ENCODE peak calls at places on chromosomes 16 and 17, in five cellular contexts. Z is H1, L is HepG2, E is GM12878, I is SK-N-SH. X is an unnamed sample. For H3K4me1, the result is how much of the 10 kb centered on the place peaks cover.

GRCh38 chr16:695355-696089 is 5.3 kb upstream of the WDR24 start:
- DNase-seq in I (no peak), L (no peak), E (no peak), Z (no peak), X (peak)

GRCh38 chr17:10171581-10171981 is 26.8 kb downstream of the GAS7 start:
- DNase-seq in E (no peak), I (no peak), Z (no peak), L (no peak), X (no peak)

GRCh38 chr17:29588561-29589411 is 662 bp downstream of the GIT1 start:
- DNase-seq in Z (no peak), E (no peak), I (peak), L (no peak), X (peak)

GRCh38 chr16:82917886-82918595 is 291.3 kb downstream of the CDH13 start:
- DNase-seq in Z (no peak), I (no peak), L (no peak), E (no peak), X (no peak)

GRCh38 chr16:28260193-28260592 is 32.1 kb upstream of the SBK1 start:
- DNase-seq in L (no peak), Z (no peak), E (no peak), I (no peak), X (no peak)

GRCh38 chr17:21539146-21539545 is 153.2 kb upstream of the KCNJ18 start:
- DNase-seq in E (no peak), Z (no peak), L (no peak), I (no peak), X (no peak)

GRCh38 chr16:51399908-51400670 is 249.0 kb upstream of the SALL1 start:
- DNase-seq in Z (no peak), L (no peak), I (no peak), E (no peak), X (no peak)

GRCh38 chr17:44353656-44354331 is 8.7 kb downstream of the GRN start:
- DNase-seq in I (no peak), E (no peak), Z (no peak), L (no peak), X (peak)

GRCh38 chr16:57711-58110 is 4.1 kb downstream of the SNRNP25 start:
- DNase-seq in I (no peak), E (no peak), L (no peak), Z (no peak), X (no peak)

GRCh38 chr16:50228364-50228868 is 37.9 kb upstream of the ADCY7 start:
- DNase-seq in Z (no peak), E (no peak), I (no peak), L (no peak), X (peak)

GRCh38 chr17:44981221-44981968 is 13.3 kb upstream of the C1QL1 start:
- DNase-seq in L (peak), Z (no peak), I (no peak), E (no peak), X (no peak)

GRCh38 chr17:10349403-10349802 is 23.4 kb downstream of the MYH13 start:
- DNase-seq in Z (no peak), L (no peak), I (peak), E (no peak), X (no peak)

GRCh38 chr16:24378999-24379398 is 122.9 kb downstream of the CACNG3 start:
- DNase-seq in Z (no peak), I (no peak), E (no peak), L (no peak), X (no peak)

GRCh38 chr16:1068451-1068850 is 4.1 kb upstream of the SSTR5 start:
- DNase-seq in E (no peak), I (no peak), L (no peak), Z (no peak), X (no peak)

GRCh38 chr16:86225905-86226371 is 284.4 kb upstream of the FOXF1 start:
- DNase-seq in Z (no peak), E (no peak), L (no peak), I (no peak), X (no peak)

GRCh38 chr16:86222965-86223551 is 287.3 kb upstream of the FOXF1 start:
- DNase-seq in E (no peak), L (no peak), I (no peak), Z (no peak), X (no peak)

GRCh38 chr16:86222541-86222940 is 287.8 kb upstream of the FOXF1 start:
- DNase-seq in I (no peak), E (no peak), L (no peak), Z (no peak), X (no peak)

GRCh38 chr16:86224629-86225028 is 285.7 kb upstream of the FOXF1 start:
- DNase-seq in L (no peak), Z (no peak), E (no peak), I (no peak), X (no peak)

DNA sequence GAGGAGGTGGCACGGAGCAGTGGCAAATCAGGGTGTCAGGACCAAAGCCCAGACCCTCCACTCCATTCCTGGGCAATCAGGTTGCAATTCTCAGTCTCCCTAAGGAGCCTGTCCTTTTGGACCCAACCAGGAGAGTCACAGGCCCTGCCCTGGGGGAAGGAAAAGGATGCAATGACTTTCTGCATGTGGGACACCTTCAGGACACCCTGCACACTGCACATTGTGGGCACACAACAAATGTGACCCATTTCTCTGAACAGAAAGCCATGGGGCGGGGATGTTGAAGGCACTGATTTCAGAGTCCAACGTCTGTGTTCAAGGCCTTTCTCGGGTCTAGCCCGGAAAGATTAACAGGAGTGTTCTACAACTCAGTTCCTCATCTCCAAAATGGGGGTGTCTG is 286.2 kb upstream of the FOXF1 start:
- DNase-seq in Z (no peak), I (no peak), L (no peak), E (no peak), X (no peak)
- H3K4me1 ChIP-seq in Z (under half), I (under half), L (under half), E (under half), X (under half)

GRCh38 chr17:68782829-68783228 is 172.4 kb downstream of the ABCA8 start:
- DNase-seq in I (no peak), L (no peak), Z (no peak), E (no peak), X (no peak)

GRCh38 chr17:68780561-68780960 is 174.6 kb downstream of the ABCA8 start:
- DNase-seq in E (no peak), I (no peak), Z (no peak), L (no peak), X (no peak)

GRCh38 chr17:68785565-68786486 is 169.4 kb downstream of the ABCA8 start:
- DNase-seq in E (no peak), L (no peak), Z (no peak), I (no peak), X (no peak)

GRCh38 chr17:68784431-68784830 is 170.8 kb downstream of the ABCA8 start:
- DNase-seq in I (no peak), Z (no peak), E (no peak), L (no peak), X (no peak)

DNA sequence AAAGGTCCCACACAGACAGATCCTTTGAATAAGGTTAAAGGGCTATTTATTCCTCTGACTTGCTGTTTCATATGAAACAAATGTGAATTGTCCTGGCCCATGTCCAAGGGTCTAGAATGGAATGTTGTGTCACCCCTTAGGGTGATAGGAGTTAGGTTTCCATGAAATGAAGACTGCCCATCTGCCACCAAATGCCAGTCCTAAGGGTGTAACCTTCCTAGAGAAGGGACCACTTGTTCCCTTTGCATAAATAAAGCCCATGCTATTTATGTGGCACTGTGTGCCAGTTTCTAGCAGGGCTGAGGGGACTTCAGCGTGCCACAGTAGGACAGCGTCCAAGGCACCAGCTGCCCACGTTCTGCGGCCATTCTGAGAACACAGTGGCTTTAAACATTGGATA is 171.3 kb downstream of the ABCA8 start:
- DNase-seq in L (no peak), E (no peak), Z (no peak), I (no peak), X (no peak)
- TF ChIP-seq TAF1 in L (no peak), E (no peak), Z (no peak), I (no peak), X (no peak)

GRCh38 chr17:7883781-7884386 is 4.7 kb upstream of the CHD3 start:
- DNase-seq in I (peak), E (no peak), L (no peak), Z (no peak), X (peak)
- H3K4me1 ChIP-seq in I (under half), E (under half), L (under half), Z (under half), X (under half)

GRCh38 chr16:11719171-11719570 is 23.5 kb downstream of the TXNDC11 start:
- DNase-seq in I (no peak), Z (no peak), L (peak), E (no peak), X (no peak)
- TF ChIP-seq TAF1 in I (no peak), Z (no peak), L (no peak), E (no peak), X (no peak)

GRCh38 chr16:69087161-69087581 is 18.3 kb upstream of the HAS3 start:
- DNase-seq in E (no peak), L (no peak), I (no peak), Z (no peak), X (no peak)

GRCh38 chr16:69085032-69085695 is 20.3 kb upstream of the HAS3 start:
- DNase-seq in L (no peak), Z (no peak), I (no peak), E (no peak), X (no peak)

GRCh38 chr16:69084301-69084700 is 21.2 kb upstream of the HAS3 start:
- DNase-seq in Z (no peak), E (no peak), I (no peak), L (no peak), X (no peak)

GRCh38 chr16:69089091-69089912 is 16.2 kb upstream of the HAS3 start:
- DNase-seq in L (peak), E (peak), Z (no peak), I (peak), X (peak)

GRCh38 chr16:69088684-69089083 is 16.8 kb upstream of the HAS3 start:
- DNase-seq in E (no peak), L (no peak), I (no peak), Z (no peak), X (no peak)
- H3K4me1 ChIP-seq in E (under half), L (under half), I (under half), Z (under half), X (under half)

DNA sequence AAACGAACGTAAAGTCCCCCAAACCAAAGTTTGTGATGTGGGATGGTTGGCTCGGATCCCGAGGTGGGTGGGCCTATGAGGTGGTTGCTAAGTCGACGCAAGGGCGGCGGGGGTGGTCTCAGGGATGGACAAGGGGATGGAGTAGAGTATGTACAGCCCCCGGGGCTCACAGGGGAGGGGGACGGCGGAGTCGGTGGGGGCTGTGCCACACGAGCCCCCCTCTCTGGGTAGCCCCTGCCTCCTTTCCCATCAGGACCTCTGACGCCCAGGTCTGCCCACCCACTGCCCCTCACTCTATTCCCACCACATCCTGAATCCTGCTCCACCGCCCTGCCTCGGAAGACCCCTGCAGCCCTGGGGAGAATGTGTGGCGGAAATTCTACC is 15.2 kb downstream of the IL34 start:
- DNase-seq in I (peak), Z (no peak), L (no peak), E (no peak), X (no peak)
- TF ChIP-seq TAF1 in I (no peak), Z (no peak), L (no peak), E (no peak), X (no peak)

GRCh38 chr17:80313160-80313829 is 52.6 kb downstream of the RNF213 start:
- DNase-seq in E (no peak), L (no peak), Z (no peak), I (no peak), X (no peak)

GRCh38 chr17:80311216-80311827 is 50.7 kb downstream of the RNF213 start:
- DNase-seq in Z (no peak), L (no peak), E (no peak), I (no peak), X (no peak)

GRCh38 chr17:80315517-80316182 is 55.0 kb downstream of the RNF213 start:
- DNase-seq in E (no peak), Z (no peak), L (no peak), I (no peak), X (no peak)

GRCh38 chr17:80316431-80316830 is 55.8 kb downstream of the RNF213 start:
- DNase-seq in E (no peak), I (no peak), Z (no peak), L (no peak), X (no peak)

DNA sequence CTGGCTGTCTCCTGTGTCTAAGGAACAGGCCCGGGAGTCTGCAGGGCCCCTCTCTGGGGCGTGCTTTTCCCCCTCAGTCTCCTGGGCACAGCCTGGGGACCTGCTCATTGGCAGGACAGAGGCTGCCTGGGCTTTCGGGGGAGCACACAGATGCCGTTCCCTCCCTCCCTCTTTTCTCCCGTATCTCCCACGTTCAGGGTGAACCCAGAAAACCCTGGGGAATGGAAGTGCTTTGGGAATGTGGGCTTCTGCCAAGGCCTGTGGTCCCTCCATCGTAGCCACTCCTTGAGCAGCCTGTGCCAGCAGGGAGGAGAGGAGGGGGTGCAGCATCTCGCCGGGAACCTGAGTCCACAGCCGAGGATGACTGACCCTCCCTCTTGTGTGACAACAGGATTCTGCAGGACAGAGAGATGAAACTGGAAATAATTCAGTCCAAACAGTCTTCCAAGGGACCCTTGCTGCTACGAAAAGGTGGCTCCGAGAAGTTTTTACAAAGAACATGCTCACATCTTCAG is 52.0 kb downstream of the RNF213 start:
- DNase-seq in Z (no peak), L (no peak), I (no peak), E (no peak), X (no peak)
- H3K4me1 ChIP-seq in Z (under half), L (under half), I (under half), E (under half), X (under half)